ENCODE peak calls at places on chromosome 1, in ten cellular contexts. U, F, T, M, E, V, G, H, I and C are unnamed samples.

GRCh38 chr1:90841477-90841876 is 124.4 kb upstream of the BARHL2 start:
- DNase-seq in U (no peak), F (no peak), T (no peak), M (no peak), E (no peak), V (no peak), G (no peak), H (no peak), I (no peak), C (no peak)

GRCh38 chr1:7427901-7428300 is 343.2 kb upstream of the VAMP3 start:
- DNase-seq in U (no peak), F (no peak), T (no peak), M (no peak), E (no peak), V (no peak), G (no peak), H (no peak), I (no peak), C (no peak)

GRCh38 chr1:117366982-117367768 is at the start of gene MAN1A2:
- DNase-seq in U (peak; percentile 84), F (peak; percentile 93), T (peak; percentile 95), M (peak; percentile 94), E (peak; percentile 97), V (peak; percentile 32), G (peak; percentile 69), H (peak; percentile 83), I (peak; percentile 71), C (peak; percentile 75)

GRCh38 chr1:169119405-169119804 is 12.9 kb downstream of the ATP1B1 start:
- DNase-seq in U (no peak), F (no peak), T (no peak), M (no peak), E (no peak), V (no peak), G (peak; percentile 80), H (no peak), I (peak; percentile 84), C (no peak)

GRCh38 chr1:221907531-221907930 is 165.6 kb upstream of the DUSP10 start:
- DNase-seq in U (no peak), F (no peak), T (no peak), M (no peak), E (no peak), V (no peak), G (no peak), H (no peak), I (peak; percentile 77), C (no peak)

GRCh38 chr1:200973937-200974657 is 49.4 kb downstream of the KIF21B start:
- DNase-seq in U (no peak), F (no peak), T (no peak), M (no peak), E (peak; percentile 56), V (no peak), G (no peak), H (no peak), I (no peak), C (no peak)

GRCh38 chr1:30263888-30264671 is 459.3 kb downstream of the MATN1 start:
- DNase-seq in U (no peak), F (no peak), T (peak; percentile 44), M (no peak), E (no peak), V (no peak), G (no peak), H (no peak), I (no peak), C (no peak)

GRCh38 chr1:45684402-45684801 is 1.9 kb downstream of the GPBP1L1 start:
- DNase-seq in U (no peak), F (no peak), T (no peak), M (no peak), E (no peak), V (no peak), G (no peak), H (no peak), I (no peak), C (no peak)

GRCh38 chr1:25532970-25533369 is 10.4 kb upstream of the LDLRAP1 start:
- DNase-seq in U (no peak), F (no peak), T (no peak), M (no peak), E (no peak), V (no peak), G (no peak), H (no peak), I (no peak), C (no peak)

GRCh38 chr1:25529518-25530347 is 13.7 kb upstream of the LDLRAP1 start:
- DNase-seq in U (no peak), F (no peak), T (no peak), M (no peak), E (no peak), V (no peak), G (no peak), H (no peak), I (no peak), C (no peak)

GRCh38 chr1:25528881-25529517 is 14.4 kb upstream of the LDLRAP1 start:
- DNase-seq in U (no peak), F (no peak), T (no peak), M (no peak), E (no peak), V (no peak), G (no peak), H (no peak), I (no peak), C (no peak)

GRCh38 chr1:25530348-25531081 is 12.9 kb upstream of the LDLRAP1 start:
- DNase-seq in U (no peak), F (no peak), T (no peak), M (no peak), E (no peak), V (no peak), G (no peak), H (no peak), I (no peak), C (no peak)

DNA sequence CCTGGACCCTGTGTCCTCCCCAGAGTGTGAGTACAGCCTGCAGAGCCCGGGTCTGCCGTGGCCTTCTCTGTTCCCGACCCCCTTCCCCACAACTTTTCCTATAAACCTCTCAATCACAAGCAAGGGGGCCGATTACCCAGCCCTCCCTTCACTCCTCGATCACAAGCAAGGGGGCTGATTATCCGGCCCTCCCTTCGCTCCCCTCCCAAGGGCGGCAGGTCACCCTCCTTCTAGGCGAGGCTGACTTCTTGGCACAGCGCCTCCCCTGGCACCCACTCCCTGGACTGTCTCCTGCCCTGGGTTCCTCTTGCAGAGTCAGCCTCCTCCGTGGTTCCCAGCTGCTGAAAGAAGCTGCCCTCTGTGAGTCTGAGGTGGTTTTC is 12.3 kb upstream of the LDLRAP1 start:
- DNase-seq in U (no peak), F (peak; percentile 35), T (no peak), M (no peak), E (no peak), V (no peak), G (no peak), H (no peak), I (no peak), C (no peak)
- TF ChIP-seq CTCF in U (no peak), F (no peak), T (no peak), M (no peak), E (no peak), V (no peak), G (no peak), H (no peak), I (no peak), C (no peak)

GRCh38 chr1:20868263-20868662 is 81.2 kb upstream of the HP1BP3 start:
- DNase-seq in U (no peak), F (no peak), T (no peak), M (no peak), E (no peak), V (no peak), G (no peak), H (no peak), I (no peak), C (no peak)

GRCh38 chr1:20873311-20873710 is 86.2 kb upstream of the HP1BP3 start:
- DNase-seq in U (no peak), F (no peak), T (no peak), M (no peak), E (no peak), V (no peak), G (peak; percentile 55), H (no peak), I (no peak), C (no peak)

GRCh38 chr1:20867847-20868246 is 80.7 kb upstream of the HP1BP3 start:
- DNase-seq in U (no peak), F (no peak), T (no peak), M (no peak), E (no peak), V (no peak), G (peak; percentile 53), H (peak; percentile 32), I (peak; percentile 71), C (no peak)

GRCh38 chr1:20875198-20875973 is 88.3 kb upstream of the HP1BP3 start:
- DNase-seq in U (no peak), F (no peak), T (no peak), M (no peak), E (no peak), V (no peak), G (no peak), H (no peak), I (no peak), C (no peak)

GRCh38 chr1:20871419-20871818 is 84.3 kb upstream of the HP1BP3 start:
- DNase-seq in U (no peak), F (no peak), T (no peak), M (no peak), E (no peak), V (no peak), G (peak; percentile 41), H (no peak), I (no peak), C (no peak)
- TF ChIP-seq CTCF in U (no peak), F (no peak), T (no peak), M (no peak), E (no peak), V (no peak), G (no peak), H (no peak), I (no peak), C (no peak)

GRCh38 chr1:206116191-206116872 is 856 bp downstream of the AVPR1B start:
- DNase-seq in U (no peak), F (no peak), T (no peak), M (no peak), E (peak; percentile 68), V (no peak), G (no peak), H (no peak), I (no peak), C (no peak)

GRCh38 chr1:206112600-206113301 is 4.4 kb downstream of the AVPR1B start:
- DNase-seq in U (no peak), F (peak; percentile 93), T (no peak), M (no peak), E (peak; percentile 87), V (no peak), G (no peak), H (no peak), I (no peak), C (no peak)

GRCh38 chr1:206116873-206117150 is 376 bp downstream of the AVPR1B start:
- DNase-seq in U (no peak), F (no peak), T (no peak), M (no peak), E (no peak), V (no peak), G (no peak), H (no peak), I (no peak), C (no peak)

GRCh38 chr1:206115791-206116190 is 1.4 kb downstream of the AVPR1B start:
- DNase-seq in U (no peak), F (no peak), T (no peak), M (no peak), E (no peak), V (no peak), G (no peak), H (no peak), I (no peak), C (no peak)

DNA sequence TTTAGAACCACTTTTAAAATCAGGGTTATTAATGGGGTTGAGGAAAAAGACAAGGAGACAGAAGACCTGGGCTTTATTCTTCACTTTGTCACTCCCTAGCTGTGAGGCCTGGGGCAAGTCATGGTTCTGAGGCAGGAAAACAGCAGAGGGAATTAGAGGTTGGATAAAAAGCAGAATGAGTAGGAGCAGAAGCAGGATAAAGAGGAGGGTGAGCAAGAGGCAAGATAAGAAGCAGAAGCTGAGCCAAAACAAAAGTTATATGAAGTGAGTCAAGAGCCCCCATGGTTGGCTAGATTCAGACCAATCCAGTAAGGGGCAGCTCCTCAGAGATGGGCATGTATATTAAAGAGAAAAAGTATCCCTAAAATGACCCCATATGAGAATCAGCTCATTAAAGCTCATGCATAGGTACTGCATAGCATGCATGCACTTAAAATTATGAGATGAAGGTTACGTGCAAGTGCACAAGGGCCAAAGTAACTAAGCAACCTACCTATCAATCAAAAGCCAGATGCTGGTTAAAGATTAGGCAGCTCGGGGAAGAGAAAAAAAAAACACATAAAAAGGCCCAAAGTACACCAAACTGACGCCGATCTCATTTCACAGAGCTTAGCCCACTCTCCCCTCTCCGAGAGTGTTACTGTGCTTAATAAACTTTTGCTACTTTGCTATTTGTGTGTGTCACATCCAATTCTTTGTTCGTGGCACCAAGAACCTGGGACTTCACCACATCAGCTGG is 2.3 kb downstream of the AVPR1B start:
- DNase-seq in U (no peak), F (no peak), T (no peak), M (no peak), E (no peak), V (no peak), G (no peak), H (peak; percentile 35), I (no peak), C (no peak)
- TF ChIP-seq CTCF in U (no peak), F (no peak), T (no peak), M (no peak), E (no peak), V (no peak), G (no peak), H (no peak), I (no peak), C (no peak)

GRCh38 chr1:115324649-115325420 is 13.2 kb downstream of the NGF start:
- DNase-seq in U (no peak), F (no peak), T (no peak), M (no peak), E (no peak), V (no peak), G (no peak), H (no peak), I (peak; percentile 42), C (no peak)

GRCh38 chr1:115327270-115327669 is 10.8 kb downstream of the NGF start:
- DNase-seq in U (no peak), F (no peak), T (no peak), M (no peak), E (no peak), V (no peak), G (no peak), H (no peak), I (no peak), C (no peak)

GRCh38 chr1:115325876-115326275 is 12.2 kb downstream of the NGF start:
- DNase-seq in U (no peak), F (no peak), T (no peak), M (peak; percentile 32), E (no peak), V (no peak), G (no peak), H (no peak), I (peak; percentile 46), C (no peak)

GRCh38 chr1:115323366-115324004 is 14.6 kb downstream of the NGF start:
- DNase-seq in U (no peak), F (no peak), T (no peak), M (no peak), E (no peak), V (no peak), G (peak; percentile 76), H (no peak), I (peak; percentile 59), C (no peak)

GRCh38 chr1:115326419-115326818 is 11.6 kb downstream of the NGF start:
- DNase-seq in U (no peak), F (no peak), T (no peak), M (no peak), E (no peak), V (no peak), G (no peak), H (no peak), I (no peak), C (no peak)
- TF ChIP-seq CTCF in U (no peak), F (no peak), T (no peak), M (no peak), E (no peak), V (no peak), G (no peak), H (no peak), I (no peak), C (no peak)